ENCODE peak calls at places on chromosome 3, in seven cellular contexts. K, D, Y, R, V, L and P are unnamed samples.

GRCh38 chr3:179076243-179077027 is 4.8 kb upstream of the ZMAT3 start:
- DNase-seq in K (no peak), D (no peak), Y (no peak), R (no peak), V (no peak), L (peak; percentile 65), P (no peak)

GRCh38 chr3:84893211-84893610 is 65.6 kb upstream of the CADM2 start:
- DNase-seq in K (no peak), D (no peak), Y (no peak), R (no peak), V (no peak), L (no peak), P (no peak)

GRCh38 chr3:187025254-187025655 is 94.9 kb downstream of the ST6GAL1 start:
- DNase-seq in K (no peak), D (no peak), Y (no peak), R (peak; percentile 39), V (no peak), L (peak; percentile 67), P (no peak)

GRCh38 chr3:16052964-16053363 is 121.5 kb upstream of the GALNT15 start:
- DNase-seq in K (no peak), D (no peak), Y (no peak), R (no peak), V (no peak), L (no peak), P (no peak)

GRCh38 chr3:158739661-158740060 is 7.4 kb upstream of the RARRES1 start:
- DNase-seq in K (no peak), D (no peak), Y (no peak), R (no peak), V (no peak), L (no peak), P (no peak)

GRCh38 chr3:195761503-195762248 is 40.9 kb downstream of the MUC20 start:
- DNase-seq in K (no peak), D (no peak), Y (peak; percentile 43), R (no peak), V (no peak), L (no peak), P (no peak)

GRCh38 chr3:193344471-193344870 is 34.1 kb downstream of the ATP13A5 start:
- DNase-seq in K (no peak), D (no peak), Y (no peak), R (no peak), V (no peak), L (no peak), P (no peak)

GRCh38 chr3:142723665-142723967 is 218 bp upstream of the TRPC1 start:
- DNase-seq in K (no peak), D (no peak), Y (no peak), R (peak; percentile 48), V (no peak), L (no peak), P (no peak)

GRCh38 chr3:175270199-175270837 is 411.2 kb downstream of the NAALADL2 start:
- DNase-seq in K (no peak), D (no peak), Y (no peak), R (no peak), V (no peak), L (no peak), P (no peak)